ENCODE peak calls at places on chromosomes 5 and 9, in four cellular contexts. G is GM12892, B is SK-N-SH, D is H1. N is an unnamed sample.

GRCh38 chr5:398475-399295 is 44.3 kb upstream of the EXOC3 start:
- DNase-seq in G (no peak), B (peak; percentile 22), D (peak; percentile 52), N (no peak)

GRCh38 chr5:37926732-37927131 is 86.9 kb upstream of the GDNF start:
- DNase-seq in G (no peak), B (no peak), D (no peak), N (no peak)

GRCh38 chr9:23683476-23684095 is 142.5 kb downstream of the ELAVL2 start:
- DNase-seq in G (no peak), B (no peak), D (no peak), N (no peak)

GRCh38 chr5:33369470-33370134 is 71.2 kb upstream of the TARS1 start:
- DNase-seq in G (no peak), B (no peak), D (no peak), N (no peak)

GRCh38 chr5:89343666-89344065 is 460.7 kb upstream of the MEF2C start:
- DNase-seq in G (no peak), B (no peak), D (no peak), N (no peak)

GRCh38 chr9:99114049-99114440 is 9.1 kb downstream of the TGFBR1 start:
- DNase-seq in G (no peak), B (no peak), D (no peak), N (no peak)

GRCh38 chr9:84230355-84231136 is 110.0 kb downstream of the SLC28A3 start:
- DNase-seq in G (no peak), B (no peak), D (no peak), N (no peak)

GRCh38 chr5:55638455-55638854 is 73.7 kb downstream of the SLC38A9 start:
- DNase-seq in G (no peak), B (no peak), D (no peak), N (no peak)

GRCh38 chr5:38316544-38317224 is 58.3 kb downstream of the EGFLAM start:
- DNase-seq in G (no peak), B (peak; percentile 78), D (no peak), N (no peak)

GRCh38 chr5:90399251-90399650 is 10.3 kb downstream of the CETN3 start:
- DNase-seq in G (no peak), B (no peak), D (no peak), N (no peak)

GRCh38 chr9:92059669-92060068 is 55.5 kb downstream of the SPTLC1 start:
- DNase-seq in G (no peak), B (no peak), D (no peak), N (no peak)
- TF ChIP-seq TAF1 in G (no peak), B (no peak), D (no peak), N (no peak)

GRCh38 chr5:25339541-25339940 is 694.8 kb upstream of the CDH10 start:
- DNase-seq in G (no peak), B (no peak), D (no peak), N (no peak)

DNA sequence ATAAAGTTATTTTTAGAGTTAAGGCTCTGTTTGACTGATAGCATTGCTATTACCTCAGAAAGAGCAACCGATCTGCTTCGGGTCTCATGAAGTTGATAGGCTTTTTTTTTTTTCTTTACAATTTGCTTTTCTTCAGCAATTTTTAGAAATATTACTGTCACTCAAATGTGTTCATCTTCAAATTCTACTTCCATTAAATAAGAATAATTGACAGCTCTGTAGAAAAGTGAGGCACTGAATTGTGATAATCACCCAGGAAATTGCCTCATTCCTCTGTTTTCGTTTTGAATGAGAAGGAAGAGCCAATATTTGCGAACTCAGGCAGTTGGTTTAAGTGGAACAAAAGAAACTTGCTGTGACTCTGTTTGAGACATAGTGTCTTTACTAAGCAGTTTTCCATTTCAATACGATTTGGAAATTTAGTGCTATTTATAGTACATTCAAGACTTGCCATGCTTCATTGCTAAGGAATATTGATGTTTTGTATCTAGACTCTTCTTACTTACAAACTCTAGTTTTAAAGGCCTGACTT is 700.5 kb upstream of the CDH10 start:
- DNase-seq in G (no peak), B (no peak), D (no peak), N (no peak)
- TF ChIP-seq POLR2AphosphoS5 in G (no peak), B (no peak), D (no peak), N (no peak)

GRCh38 chr5:109868737-109869136 is 179.0 kb downstream of the MAN2A1 start:
- DNase-seq in G (no peak), B (no peak), D (no peak), N (no peak)
- TF ChIP-seq TAF1 in G (no peak), B (no peak), D (no peak), N (no peak)

DNA sequence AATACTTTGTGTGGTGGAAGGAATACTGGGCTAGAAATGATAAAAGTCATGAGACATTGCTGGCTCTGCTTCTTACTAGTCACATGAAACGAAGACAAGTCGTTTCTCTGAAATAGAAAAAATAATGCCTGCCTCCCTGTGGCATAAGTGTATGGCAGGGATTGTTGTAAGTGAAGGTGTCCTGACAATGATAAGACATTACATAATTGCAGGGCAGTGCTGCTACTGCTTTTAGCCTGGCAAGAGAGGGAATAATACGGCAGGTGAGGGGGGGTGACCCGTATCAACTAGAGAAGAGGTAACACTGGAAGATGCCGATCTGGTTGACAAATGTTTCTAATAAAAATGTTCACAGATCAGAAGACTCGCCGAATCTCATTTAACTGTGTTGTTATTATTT is 314.3 kb downstream of the KIAA0825 start:
- DNase-seq in G (no peak), B (no peak), D (no peak), N (no peak)
- TF ChIP-seq POLR2AphosphoS5 in G (no peak), B (no peak), D (no peak), N (no peak)

DNA sequence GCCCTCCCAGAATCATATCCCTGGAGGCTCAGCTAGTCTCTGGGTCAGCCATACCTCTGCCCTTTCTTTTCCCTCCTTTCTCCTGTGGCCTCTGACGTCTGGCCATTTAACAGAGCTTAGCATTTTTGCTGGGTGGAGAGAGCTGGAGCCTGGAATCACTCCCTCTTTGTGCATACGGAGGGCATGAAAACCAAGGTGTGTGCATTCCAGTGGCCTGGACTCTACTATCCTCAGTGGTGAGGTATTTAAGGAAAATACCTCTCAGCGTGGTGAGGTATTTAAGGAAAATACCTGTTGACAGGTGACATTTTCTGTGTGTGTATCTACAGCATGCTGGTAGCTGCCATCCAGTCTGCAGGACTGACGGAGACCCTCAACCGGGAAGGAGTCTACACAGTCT is 27.5 kb downstream of the TGFBI start:
- DNase-seq in G (no peak), B (no peak), D (no peak), N (no peak)
- TF ChIP-seq TAF1 in G (no peak), B (no peak), D (no peak), N (no peak)

GRCh38 chr5:172428224-172429166 is 25.8 kb downstream of the SH3PXD2B start:
- DNase-seq in G (no peak), B (no peak), D (no peak), N (no peak)

GRCh38 chr5:172425402-172425801 is 28.9 kb downstream of the SH3PXD2B start:
- DNase-seq in G (no peak), B (no peak), D (no peak), N (no peak)

GRCh38 chr5:172424111-172424490 is 30.2 kb downstream of the SH3PXD2B start:
- DNase-seq in G (no peak), B (no peak), D (no peak), N (no peak)

GRCh38 chr5:172427202-172427601 is 27.1 kb downstream of the SH3PXD2B start:
- DNase-seq in G (no peak), B (no peak), D (no peak), N (no peak)

DNA sequence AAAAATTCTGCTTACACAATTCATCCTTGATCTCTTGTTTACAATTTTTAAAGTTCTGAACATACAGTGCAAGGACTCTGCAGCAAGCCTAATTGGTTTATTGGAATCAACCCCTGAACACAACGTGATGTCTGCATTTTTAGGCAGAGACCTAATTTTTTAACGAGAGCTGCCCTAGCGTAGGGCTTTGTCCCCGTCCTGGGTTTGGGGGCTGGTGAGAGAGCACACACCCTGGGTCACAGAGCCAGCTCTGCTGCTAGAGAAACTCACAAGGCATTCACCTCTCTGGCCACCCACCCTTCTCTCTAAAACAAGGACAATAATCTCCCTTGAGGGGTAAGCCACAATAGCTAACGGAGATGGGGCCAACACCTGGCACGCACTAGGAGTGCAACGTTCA is 28.2 kb downstream of the SH3PXD2B start:
- DNase-seq in G (no peak), B (no peak), D (no peak), N (no peak)
- TF ChIP-seq POLR2AphosphoS5 in G (no peak), B (no peak), D (no peak), N (no peak)

N was measured in GM12891.